ENCODE peak calls at places on chromosomes 1 and 21, in ten cellular contexts. Y, J, N, I, V, H, Q, O, D and A are unnamed samples.

GRCh38 chr1:205438213-205439158 is 16.6 kb upstream of the LEMD1 start:
- DNase-seq in Y (peak; percentile 75), J (no peak), N (peak; percentile 77), I (peak; percentile 28), V (no peak), H (peak; percentile 80), Q (peak; percentile 86), O (no peak), D (no peak), A (peak; percentile 86)

GRCh38 chr1:37238376-37239224 is 204.3 kb upstream of the GRIK3 start:
- DNase-seq in Y (no peak), J (peak; percentile 70), N (no peak), I (no peak), V (peak; percentile 42), H (no peak), Q (no peak), O (no peak), D (no peak), A (no peak)

GRCh38 chr21:35503646-35504045 is 454.5 kb upstream of the RUNX1 start:
- DNase-seq in Y (peak; percentile 60), J (peak; percentile 85), N (no peak), I (no peak), V (no peak), H (peak; percentile 50), Q (no peak), O (no peak), D (no peak), A (no peak)

GRCh38 chr1:113811353-113811887 is 856 bp downstream of the RSBN1 start:
- DNase-seq in Y (peak; percentile 43), J (peak; percentile 94), N (peak; percentile 62), I (peak; percentile 37), V (peak; percentile 52), H (peak; percentile 22), Q (no peak), O (peak; percentile 53), D (no peak), A (no peak)

GRCh38 chr1:48048064-48048463 is 50.9 kb upstream of the TRABD2B start:
- DNase-seq in Y (peak; percentile 34), J (no peak), N (no peak), I (no peak), V (no peak), H (peak; percentile 43), Q (peak; percentile 30), O (no peak), D (no peak), A (no peak)

GRCh38 chr1:111852216-111852615 is 96.5 kb downstream of the DDX20 start:
- DNase-seq in Y (no peak), J (no peak), N (no peak), I (no peak), V (no peak), H (no peak), Q (no peak), O (no peak), D (no peak), A (no peak)

GRCh38 chr1:2049517-2050481 is at the start of gene PRKCZ:
- DNase-seq in Y (peak; percentile 71), J (no peak), N (peak; percentile 95), I (no peak), V (peak; percentile 77), H (no peak), Q (peak; percentile 84), O (peak; percentile 94), D (no peak), A (no peak)

GRCh38 chr1:226973371-226973897 is 33.3 kb downstream of the COQ8A start:
- DNase-seq in Y (no peak), J (no peak), N (no peak), I (no peak), V (no peak), H (peak; percentile 48), Q (peak; percentile 56), O (no peak), D (no peak), A (no peak)

GRCh38 chr1:170369417-170369816 is 162.5 kb upstream of the GORAB start:
- DNase-seq in Y (no peak), J (no peak), N (no peak), I (no peak), V (no peak), H (no peak), Q (no peak), O (no peak), D (no peak), A (no peak)

GRCh38 chr1:110210604-110211502 is 739 bp downstream of the KCNC4 start:
- DNase-seq in Y (peak; percentile 54), J (no peak), N (no peak), I (peak; percentile 59), V (no peak), H (peak; percentile 30), Q (peak; percentile 49), O (peak; percentile 68), D (no peak), A (peak; percentile 73)

GRCh38 chr1:51324271-51325010 is 5.9 kb downstream of the TTC39A start:
- DNase-seq in Y (no peak), J (no peak), N (no peak), I (no peak), V (no peak), H (no peak), Q (no peak), O (no peak), D (no peak), A (no peak)

GRCh38 chr1:156750191-156750931 is 1.1 kb downstream of the HDGF start:
- DNase-seq in Y (no peak), J (no peak), N (peak; percentile 69), I (peak; percentile 67), V (no peak), H (peak; percentile 23), Q (no peak), O (peak; percentile 56), D (no peak), A (no peak)

GRCh38 chr1:57162607-57163235 is 196.9 kb upstream of the C8B start:
- DNase-seq in Y (no peak), J (no peak), N (no peak), I (no peak), V (no peak), H (no peak), Q (peak; percentile 44), O (no peak), D (no peak), A (no peak)

GRCh38 chr1:214552174-214552608 is 789 bp upstream of the PTPN14 start:
- DNase-seq in Y (peak; percentile 48), J (peak; percentile 92), N (peak; percentile 62), I (no peak), V (peak; percentile 67), H (peak; percentile 81), Q (peak; percentile 57), O (no peak), D (no peak), A (peak; percentile 69)

GRCh38 chr1:116075981-116076380 is 35.2 kb upstream of the MAB21L3 start:
- DNase-seq in Y (peak; percentile 8), J (no peak), N (no peak), I (no peak), V (no peak), H (peak; percentile 23), Q (no peak), O (no peak), D (no peak), A (no peak)

GRCh38 chr1:229169399-229169798 is 101.5 kb upstream of the RAB4A start:
- DNase-seq in Y (no peak), J (no peak), N (no peak), I (no peak), V (no peak), H (no peak), Q (no peak), O (no peak), D (no peak), A (no peak)

GRCh38 chr21:22343721-22344120 is 1345.5 kb downstream of the NCAM2 start:
- DNase-seq in Y (no peak), J (no peak), N (no peak), I (no peak), V (no peak), H (no peak), Q (no peak), O (no peak), D (no peak), A (no peak)

GRCh38 chr21:33127154-33127893 is 57.4 kb downstream of the OLIG1 start:
- DNase-seq in Y (peak; percentile 63), J (no peak), N (no peak), I (peak; percentile 85), V (peak; percentile 77), H (peak; percentile 74), Q (peak; percentile 46), O (peak; percentile 73), D (no peak), A (peak; percentile 90)

GRCh38 chr1:156746716-156747631 is 4.5 kb downstream of the HDGF start:
- DNase-seq in Y (peak; percentile 88), J (peak; percentile 99), N (peak; percentile 97), I (peak; percentile 73), V (peak; percentile 97), H (peak; percentile 95), Q (peak; percentile 93), O (peak; percentile 68), D (no peak), A (peak; percentile 98)

GRCh38 chr1:164932580-164932979 is 373.6 kb downstream of the PBX1 start:
- DNase-seq in Y (no peak), J (no peak), N (no peak), I (no peak), V (no peak), H (no peak), Q (no peak), O (no peak), D (no peak), A (no peak)